ENCODE peak calls at places on chromosomes 1 and 21, in four cellular contexts. P is adrenal gland, M is left ventricle myocardium inferior, T is ascending aorta. I is an unnamed sample.

GRCh38 chr1:57784356-57784755 is 360.5 kb upstream of the DAB1 start:
- DNase-seq in P (no peak), M (no peak), T (no peak), I (no peak)

GRCh38 chr1:51314974-51315373 is 15.4 kb downstream of the TTC39A start:
- DNase-seq in P (no peak), M (no peak), T (no peak), I (peak)

GRCh38 chr21:34517491-34518245 is 5.7 kb upstream of the KCNE1 start:
- DNase-seq in P (no peak), M (no peak), T (no peak), I (no peak)

GRCh38 chr21:39434950-39435349 is 10.6 kb downstream of the LCA5L start:
- DNase-seq in M (no peak), T (no peak), P (no peak), I (no peak)

GRCh38 chr1:110286564-110286963 is 52.6 kb upstream of the RBM15 start:
- DNase-seq in T (no peak), P (no peak), M (no peak), I (no peak)

GRCh38 chr1:156602557-156602993 is 1.3 kb upstream of the GPATCH4 start:
- DNase-seq in T (no peak), P (no peak), M (no peak), I (no peak)

GRCh38 chr1:180563013-180563827 is 4.5 kb downstream of the OVAAL start:
- DNase-seq in M (no peak), T (no peak), P (no peak), I (no peak)

GRCh38 chr1:171251042-171251740 is 2.9 kb downstream of the FMO1 start:
- DNase-seq in M (no peak), T (peak), P (no peak), I (no peak)

GRCh38 chr1:112805155-112805853 is 90.2 kb upstream of the PPM1J start:
- DNase-seq in P (no peak), M (no peak), T (no peak), I (no peak)

GRCh38 chr1:24275510-24275909 is 43.6 kb upstream of the GRHL3 start:
- DNase-seq in T (no peak), M (no peak), P (no peak), I (no peak)

GRCh38 chr1:181044449-181044966 is 10.7 kb downstream of the MR1 start:
- DNase-seq in T (no peak), P (no peak), M (no peak), I (no peak)

GRCh38 chr1:92707709-92708108 is 77.2 kb downstream of the EVI5 start:
- DNase-seq in T (no peak), P (no peak), M (no peak), I (no peak)

GRCh38 chr1:59730759-59731478 is 83.8 kb upstream of the HOOK1 start:
- DNase-seq in M (peak), P (peak), T (peak), I (no peak)

GRCh38 chr1:195866383-195867222 is 741.6 kb downstream of the KCNT2 start:
- DNase-seq in T (no peak), M (no peak), P (no peak), I (no peak)

GRCh38 chr1:97192872-97193572 is 471.4 kb downstream of the PTBP2 start:
- DNase-seq in M (no peak), P (no peak), T (no peak), I (no peak)

GRCh38 chr1:119209943-119210342 is 69.5 kb upstream of the WARS2 start:
- DNase-seq in M (no peak), T (no peak), P (no peak), I (no peak)

GRCh38 chr21:15236111-15236510 is 171.3 kb upstream of the NRIP1 start:
- DNase-seq in M (no peak), T (no peak), P (no peak), I (no peak)

GRCh38 chr1:171191992-171192391 is 6.9 kb downstream of the FMO2 start:
- DNase-seq in M (no peak), T (no peak), P (no peak), I (no peak)

GRCh38 chr1:235990376-235990795 is 74.5 kb downstream of the NID1 start:
- DNase-seq in T (no peak), M (no peak), P (no peak), I (no peak)

GRCh38 chr21:33661146-33661545 is 18.8 kb downstream of the ITSN1 start:
- DNase-seq in M (no peak), P (no peak), T (no peak), I (no peak)

GRCh38 chr1:6470132-6471085 is 4.4 kb upstream of the TNFRSF25 start:
- DNase-seq in T (no peak), P (no peak), M (no peak), I (peak)

GRCh38 chr1:6473156-6473555 is 7.2 kb upstream of the TNFRSF25 start:
- DNase-seq in M (no peak), T (no peak), P (no peak), I (peak)

GRCh38 chr1:6471969-6472368 is 6.0 kb upstream of the TNFRSF25 start:
- DNase-seq in M (no peak), P (no peak), T (no peak), I (peak)

GRCh38 chr1:6472391-6472790 is 6.4 kb upstream of the TNFRSF25 start:
- DNase-seq in M (no peak), P (no peak), T (no peak), I (no peak)

DNA sequence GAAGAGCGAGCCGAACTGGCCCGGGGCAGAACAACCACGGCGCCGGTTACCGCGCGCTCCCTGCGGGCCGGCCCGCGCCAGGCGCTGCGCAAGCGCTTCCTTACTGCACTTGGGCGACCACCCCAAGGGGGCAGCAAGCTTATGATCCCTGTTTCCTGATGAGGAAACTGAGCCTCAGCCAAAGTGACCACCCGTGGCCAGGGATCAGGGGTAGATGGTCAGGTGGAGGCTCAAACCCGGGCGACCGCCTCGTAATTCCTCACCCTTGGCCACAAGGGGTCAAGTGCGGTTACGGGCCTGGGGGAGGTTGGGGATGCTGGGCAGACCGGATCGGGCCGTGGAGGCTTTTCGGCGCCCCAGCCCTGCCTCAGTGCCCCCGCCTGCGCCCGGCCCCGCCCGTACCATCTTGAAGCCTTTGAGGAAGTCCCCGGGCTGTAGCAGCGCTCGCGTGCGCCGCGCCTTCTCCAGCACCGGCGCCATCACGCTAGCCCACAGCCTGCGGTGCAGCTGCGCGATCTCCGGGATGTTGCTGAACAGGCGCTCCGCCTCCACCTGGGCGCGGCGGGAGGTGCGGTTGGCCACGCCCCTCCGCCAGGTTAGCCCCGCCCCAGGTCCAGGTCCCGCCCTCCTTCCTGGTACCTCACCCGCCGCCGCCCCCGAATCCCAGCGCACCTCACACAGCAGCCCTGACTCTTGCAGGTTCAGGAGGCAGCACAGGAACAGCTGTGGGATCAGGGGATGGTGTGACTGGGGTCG is 5.3 kb upstream of the TNFRSF25 start:
- DNase-seq in T (no peak), M (no peak), P (no peak), I (peak)
- TF ChIP-seq CTCF in T (no peak), M (no peak), P (no peak), I (no peak)

DNA sequence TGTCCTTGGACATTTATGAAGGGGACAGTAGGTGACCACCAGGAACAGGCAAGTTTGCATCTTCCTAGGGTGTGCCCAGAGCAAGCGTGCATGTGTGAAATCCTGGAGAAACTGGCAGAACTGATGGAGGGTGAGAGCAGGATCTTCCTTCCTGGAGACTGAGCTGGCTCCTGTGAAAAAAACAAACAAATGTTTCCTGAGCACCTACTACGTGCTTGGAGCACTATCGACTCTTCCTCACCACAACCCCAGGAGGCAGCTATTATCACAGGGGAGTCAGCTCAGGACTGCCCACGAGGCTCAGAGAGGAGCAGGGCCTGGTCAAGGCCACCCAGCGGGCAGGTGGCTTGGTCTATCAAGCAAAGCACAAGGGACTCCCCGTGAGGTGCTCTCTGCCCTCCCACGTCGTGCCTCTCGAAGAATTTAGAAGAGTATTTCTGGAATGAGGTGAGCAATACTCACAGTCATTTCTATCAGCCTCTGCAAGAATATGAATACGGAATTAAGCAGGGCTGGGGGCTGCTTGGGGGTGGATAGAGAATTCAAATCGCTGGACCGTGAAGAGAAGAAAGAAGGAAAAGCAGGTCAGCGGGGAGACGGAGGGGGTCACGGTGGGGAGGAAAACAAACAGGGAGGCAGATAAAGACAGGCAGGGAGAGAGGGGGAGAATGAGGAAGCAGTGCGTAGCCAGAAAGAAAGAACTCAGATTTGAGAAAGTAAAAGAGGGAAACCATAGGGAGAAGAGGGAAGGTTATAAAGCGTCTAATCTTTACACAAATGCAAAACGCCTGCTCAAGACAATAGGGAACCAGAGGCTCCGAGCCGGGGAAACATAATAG is 1.8 kb upstream of the EDN2 start:
- DNase-seq in T (no peak), P (no peak), M (no peak), I (peak)
- H3K27ac ChIP-seq in T (no peak), P (no peak), M (peak), I (no peak)

GRCh38 chr1:240487493-240487892 is 124.5 kb downstream of the GREM2 start:
- DNase-seq in M (no peak), P (no peak), T (no peak), I (no peak)
- TF ChIP-seq CTCF in M (no peak), P (no peak), T (no peak), I (no peak)

GRCh38 chr1:155013632-155014031 is 11.0 kb downstream of the ZBTB7B start:
- DNase-seq in M (no peak), T (no peak), P (no peak), I (no peak)
- H3K27ac ChIP-seq in M (peak), T (peak), P (no peak), I (no peak)